ENCODE peak calls at places on chromosomes 4 and X, in eight cellular contexts. F is CD4-positive, alpha-beta T cell; N is GM12865; X is foreskin fibroblast; Y is lung; B is cardiac muscle cell; E is neural progenitor cell; Z is adrenal gland. G is an unnamed sample.
A peak's percentile ranks its signal among the peaks of the same experiment; 100 is the strongest.

GRCh38 chr4:42306221-42307109 is 90.8 kb upstream of the SHISA3 start:
- DNase-seq in F (no peak), N (no peak), X (no peak), Y (no peak), B (peak; percentile 10), E (no peak), Z (no peak), G (no peak)

GRCh38 chrX:102765217-102765616 is 44.7 kb downstream of the GPRASP3 start:
- DNase-seq in F (no peak), N (no peak), X (peak; percentile 92), Y (no peak), B (peak; percentile 84), E (no peak), Z (peak; percentile 57), G (no peak)

GRCh38 chrX:133956570-133957340 is 28.6 kb downstream of the GPC3 start:
- DNase-seq in F (no peak), N (no peak), X (no peak), Y (no peak), B (no peak), E (no peak), Z (no peak), G (no peak)

GRCh38 chr4:102761478-102761790 is 666 bp upstream of the MANBA start:
- DNase-seq in F (no peak), N (no peak), X (no peak), Y (no peak), B (peak; percentile 32), E (no peak), Z (no peak), G (no peak)

GRCh38 chr4:1463088-1463926 is 57.1 kb upstream of the NKX1-1 start:
- DNase-seq in F (no peak), N (no peak), X (peak; percentile 85), Y (no peak), B (peak; percentile 61), E (no peak), Z (no peak), G (no peak)

GRCh38 chr4:31169851-31170250 is 449.7 kb downstream of the PCDH7 start:
- DNase-seq in F (no peak), N (no peak), X (no peak), Y (no peak), B (no peak), E (peak; percentile 8), Z (no peak), G (no peak)

GRCh38 chr4:157204634-157205244 is 15.8 kb upstream of the GRIA2 start:
- DNase-seq in F (no peak), N (peak; percentile 45), X (peak; percentile 3), Y (no peak), B (peak; percentile 24), E (peak; percentile 51), Z (no peak), G (no peak)

GRCh38 chrX:3144651-3145050 is 103.4 kb downstream of the ARSF start:
- DNase-seq in F (no peak), N (no peak), X (no peak), Y (no peak), B (no peak), E (no peak), Z (no peak), G (no peak)

GRCh38 chrX:103847174-103847870 is 15.3 kb upstream of the RAB9B start:
- DNase-seq in F (no peak), N (no peak), X (peak; percentile 13), Y (no peak), B (peak; percentile 36), E (no peak), Z (no peak), G (no peak)

GRCh38 chrX:142998447-142999208 is 27.1 kb upstream of the SPANXN4 start:
- DNase-seq in F (no peak), N (no peak), X (no peak), Y (no peak), B (peak; percentile 13), E (no peak), Z (no peak), G (no peak)

GRCh38 chr4:180059216-180059881 is 2183.9 kb upstream of the TENM3 start:
- DNase-seq in F (no peak), N (peak; percentile 22), X (peak; percentile 5), Y (no peak), B (peak; percentile 1), E (peak; percentile 74), Z (peak; percentile 28), G (no peak)

GRCh38 chrX:117969337-117969736 is 147.3 kb downstream of the KLHL13 start:
- DNase-seq in F (no peak), N (no peak), X (no peak), Y (no peak), B (no peak), E (no peak), Z (no peak), G (no peak)

GRCh38 chrX:130055899-130056298 is 54.4 kb downstream of the ELF4 start:
- DNase-seq in F (no peak), N (no peak), X (no peak), Y (no peak), B (no peak), E (no peak), Z (no peak), G (no peak)

GRCh38 chrX:9532349-9532748 is 67.5 kb downstream of the TBL1X start:
- DNase-seq in F (no peak), N (no peak), X (no peak), Y (no peak), B (peak; percentile 80), E (no peak), Z (no peak), G (no peak)

GRCh38 chr4:41456559-41457101 is 81.3 kb upstream of the LIMCH1 start:
- DNase-seq in F (no peak), N (no peak), X (no peak), Y (no peak), B (no peak), E (no peak), Z (no peak), G (no peak)

GRCh38 chrX:126770179-126770578 is 49.4 kb upstream of the PRR32 start:
- DNase-seq in F (no peak), N (peak; percentile 0), X (no peak), Y (no peak), B (no peak), E (peak; percentile 42), Z (peak; percentile 16), G (no peak)

GRCh38 chrX:133922390-133922772 is 63.0 kb downstream of the GPC3 start:
- DNase-seq in F (no peak), N (peak; percentile 3), X (no peak), Y (no peak), B (no peak), E (no peak), Z (no peak), G (no peak)

GRCh38 chr4:6873792-6874461 is 35.7 kb upstream of the TBC1D14 start:
- DNase-seq in F (peak; percentile 79), N (peak; percentile 84), X (peak; percentile 81), Y (peak; percentile 72), B (peak; percentile 76), E (peak; percentile 80), Z (peak; percentile 73), G (peak; percentile 21)

GRCh38 chr4:145851516-145852201 is 87.0 kb downstream of the ZNF827 start:
- DNase-seq in F (no peak), N (no peak), X (no peak), Y (no peak), B (no peak), E (no peak), Z (no peak), G (no peak)

GRCh38 chr4:36325499-36325898 is 44.1 kb downstream of the DTHD1 start:
- DNase-seq in F (no peak), N (peak; percentile 79), X (no peak), Y (no peak), B (no peak), E (no peak), Z (no peak), G (no peak)

GRCh38 chr4:177596035-177596434 is 153.8 kb upstream of the AGA start:
- DNase-seq in F (no peak), N (no peak), X (peak; percentile 78), Y (no peak), B (peak; percentile 67), E (peak; percentile 4), Z (peak; percentile 78), G (no peak)

GRCh38 chrX:43456906-43457305 is 199.2 kb upstream of the MAOA start:
- DNase-seq in F (no peak), N (no peak), X (no peak), Y (no peak), B (no peak), E (no peak), Z (no peak), G (no peak)

GRCh38 chrX:2898861-2899512 is 30.2 kb downstream of the ARSD start:
- DNase-seq in F (no peak), N (no peak), X (no peak), Y (no peak), B (no peak), E (no peak), Z (no peak), G (no peak)

GRCh38 chr4:62814510-62815047 is 1594.7 kb downstream of the TECRL start:
- DNase-seq in F (no peak), N (no peak), X (no peak), Y (no peak), B (no peak), E (peak; percentile 52), Z (no peak), G (no peak)
- TF ChIP-seq CTCF in F (no peak), N (no peak), X (no peak), Y (no peak), B (no peak), E (peak; percentile 37), Z (no peak), G (no peak)

DNA sequence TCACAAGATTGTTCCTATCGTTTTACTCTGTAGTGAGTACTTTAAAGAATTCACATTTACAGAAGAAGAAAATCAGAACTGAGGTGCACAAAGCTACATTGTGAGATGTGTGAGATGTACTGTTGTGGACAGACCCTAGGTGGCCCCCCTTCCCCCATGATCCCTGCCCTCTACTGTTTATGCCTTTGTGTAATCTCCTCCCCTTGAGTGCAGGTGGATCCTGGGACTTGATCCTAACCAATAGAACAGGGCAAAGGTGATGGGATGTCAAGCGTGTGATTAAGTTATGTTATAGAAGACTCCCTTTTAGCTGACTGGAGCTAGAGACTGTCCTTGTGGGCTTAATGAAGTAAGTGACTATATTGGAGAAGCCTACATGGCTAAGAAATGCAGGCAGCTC is 225.1 kb upstream of the LEF1 start:
- DNase-seq in F (no peak), N (no peak), X (no peak), Y (no peak), B (no peak), E (peak; percentile 72), Z (no peak), G (no peak)
- TF ChIP-seq CTCF in F (no peak), N (no peak), X (no peak), Y (no peak), B (no peak), E (peak; percentile 27), Z (no peak), G (no peak)

DNA sequence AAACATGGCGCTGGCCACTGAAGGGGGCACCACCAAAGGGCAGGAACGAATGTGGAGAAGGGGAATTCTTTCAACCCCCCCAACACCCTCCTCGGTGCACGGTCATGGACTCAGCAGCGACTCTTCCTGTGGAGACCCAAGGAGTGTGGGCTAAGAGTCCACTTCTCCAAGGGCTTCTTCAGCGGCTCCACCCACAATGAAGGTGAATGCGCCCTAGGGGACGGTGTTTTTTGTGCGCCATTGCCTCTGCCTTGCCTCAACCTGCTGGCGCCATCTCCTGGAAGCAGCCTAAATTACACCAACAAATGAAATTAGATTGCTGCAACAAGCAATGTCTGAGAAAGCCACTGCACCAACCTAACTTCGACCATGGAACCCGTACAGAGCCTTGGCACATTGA is 169.2 kb upstream of the MAGEB18 start:
- DNase-seq in F (no peak), N (peak; percentile 2), X (peak; percentile 9), Y (no peak), B (peak; percentile 64), E (peak; percentile 55), Z (no peak), G (peak; percentile 18)
- TF ChIP-seq CTCF in F (no peak), N (peak; percentile 23), X (no peak), Y (no peak), B (peak; percentile 66), E (peak; percentile 64), Z (peak; percentile 33), G (peak; percentile 73)

GRCh38 chr4:147837435-147837834 is 105.5 kb downstream of the ARHGAP10 start:
- DNase-seq in F (no peak), N (peak; percentile 32), X (no peak), Y (no peak), B (no peak), E (peak; percentile 31), Z (no peak), G (no peak)
- TF ChIP-seq CTCF in F (no peak), N (no peak), X (no peak), Y (no peak), B (no peak), E (peak; percentile 17), Z (peak; percentile 44), G (no peak)

G was measured in LNCaP clone FGC.